ENCODE peak calls at places on chromosome 1, in five cellular contexts. V is GM13976, K is osteoblast, O is adrenal gland, T is hepatocyte. H is an unnamed sample.

GRCh38 chr1:94044290-94044790 is 76.6 kb downstream of the ABCA4 start:
- DNase-seq in V (no peak), O (peak; percentile 69), K (peak; percentile 64), T (no peak), H (peak; percentile 70)

GRCh38 chr1:1069061-1069710 is 4.9 kb downstream of the RNF223 start:
- DNase-seq in O (peak; percentile 75), T (peak; percentile 91), V (peak; percentile 96), K (peak; percentile 97), H (peak; percentile 86)

GRCh38 chr1:41174170-41174569 is 67.9 kb downstream of the SCMH1 start:
- DNase-seq in O (no peak), V (no peak), T (no peak), K (no peak), H (no peak)

GRCh38 chr1:216325946-216326345 is 97.3 kb downstream of the USH2A start:
- DNase-seq in V (no peak), T (no peak), K (no peak), O (peak; percentile 51), H (no peak)

GRCh38 chr1:117014209-117014608 is 12.6 kb downstream of the CD101 start:
- DNase-seq in K (no peak), O (no peak), V (no peak), T (no peak), H (no peak)

GRCh38 chr1:15016001-15016400 is 137.5 kb upstream of the TMEM51 start:
- DNase-seq in K (no peak), T (no peak), V (no peak), O (no peak), H (no peak)

GRCh38 chr1:117388328-117388727 is 21.1 kb downstream of the MAN1A2 start:
- DNase-seq in K (no peak), O (no peak), T (no peak), V (no peak), H (no peak)

GRCh38 chr1:212814989-212815388 is 23.3 kb downstream of the TATDN3 start:
- DNase-seq in V (no peak), T (peak; percentile 39), K (no peak), O (peak; percentile 44), H (no peak)

GRCh38 chr1:25614466-25615171 is 2.0 kb upstream of the MAN1C1 start:
- DNase-seq in V (no peak), T (no peak), K (no peak), O (no peak), H (no peak)

GRCh38 chr1:48069662-48070432 is 72.7 kb upstream of the TRABD2B start:
- DNase-seq in K (peak; percentile 95), O (peak; percentile 65), T (no peak), V (no peak), H (no peak)

GRCh38 chr1:23801338-23801748 is 789 bp upstream of the GALE start:
- DNase-seq in K (peak; percentile 84), T (peak; percentile 73), O (peak; percentile 57), V (no peak), H (no peak)

GRCh38 chr1:222369991-222370910 is 177.7 kb downstream of the HHIPL2 start:
- DNase-seq in K (peak; percentile 44), O (no peak), T (peak; percentile 26), V (no peak), H (no peak)

GRCh38 chr1:30952098-30952497 is 43.5 kb upstream of the SDC3 start:
- DNase-seq in T (no peak), O (no peak), V (no peak), K (no peak), H (no peak)

GRCh38 chr1:12063141-12064072 is at the start of gene TNFRSF8:
- DNase-seq in K (peak; percentile 65), O (no peak), V (peak; percentile 68), T (no peak), H (no peak)

GRCh38 chr1:56570924-56571372 is 8.4 kb downstream of the PLPP3 start:
- DNase-seq in T (no peak), V (no peak), O (no peak), K (no peak), H (no peak)

GRCh38 chr1:72567511-72567910 is 285.2 kb upstream of the NEGR1 start:
- DNase-seq in T (peak; percentile 47), V (no peak), O (no peak), K (no peak), H (no peak)

GRCh38 chr1:42173155-42173933 is 8.8 kb upstream of the GUCA2A start:
- DNase-seq in V (peak; percentile 84), O (peak; percentile 64), K (peak; percentile 87), T (peak; percentile 59), H (no peak)

GRCh38 chr1:52904590-52905375 is 16.8 kb downstream of the ECHDC2 start:
- DNase-seq in K (peak; percentile 81), V (peak; percentile 81), T (no peak), O (peak; percentile 28), H (no peak)

GRCh38 chr1:21149862-21150432 is 26.8 kb downstream of the EIF4G3 start:
- DNase-seq in O (peak; percentile 24), K (peak; percentile 89), T (peak; percentile 54), V (no peak), H (no peak)

GRCh38 chr1:49060766-49061165 is 284.1 kb upstream of the BEND5 start:
- DNase-seq in T (no peak), V (no peak), K (no peak), O (no peak), H (no peak)

GRCh38 chr1:3461238-3461933 is 6.9 kb downstream of the ARHGEF16 start:
- DNase-seq in O (no peak), T (no peak), K (peak; percentile 87), V (no peak), H (no peak)

GRCh38 chr1:20574686-20575543 is 14.0 kb upstream of the CDA start:
- DNase-seq in K (peak; percentile 91), O (peak; percentile 92), V (peak; percentile 87), T (peak; percentile 84), H (peak; percentile 74)

GRCh38 chr1:164667600-164667999 is 108.6 kb downstream of the PBX1 start:
- DNase-seq in V (no peak), O (no peak), T (no peak), K (no peak), H (no peak)

GRCh38 chr1:162680419-162681126 is 48.3 kb downstream of the DDR2 start:
- DNase-seq in K (no peak), O (no peak), V (no peak), T (no peak), H (no peak)

GRCh38 chr1:200640373-200641174 is 20.0 kb upstream of the KIF14 start:
- DNase-seq in O (peak; percentile 76), K (no peak), V (no peak), T (no peak), H (no peak)

GRCh38 chr1:212718499-212718898 is 18.9 kb upstream of the BATF3 start:
- DNase-seq in V (no peak), K (no peak), T (no peak), O (no peak), H (no peak)

GRCh38 chr1:167627615-167627864 is 2.5 kb upstream of the RCSD1 start:
- DNase-seq in O (peak; percentile 21), K (no peak), V (no peak), T (no peak), H (no peak)

GRCh38 chr1:64242895-64243756 is 39.7 kb downstream of the UBE2U start:
- DNase-seq in V (no peak), T (peak; percentile 54), O (no peak), K (no peak), H (no peak)

GRCh38 chr1:210236840-210237409 is 4.3 kb downstream of the SERTAD4 start:
- DNase-seq in O (no peak), K (peak; percentile 88), V (no peak), T (peak; percentile 69), H (no peak)

GRCh38 chr1:151130837-151131586 is 15.4 kb downstream of the SEMA6C start:
- DNase-seq in K (peak; percentile 98), V (peak; percentile 91), O (peak; percentile 61), T (peak; percentile 90), H (peak; percentile 85)
- TF ChIP-seq CTCF in K (no peak), V (no peak), O (no peak), T (no peak), H (no peak)

DNA sequence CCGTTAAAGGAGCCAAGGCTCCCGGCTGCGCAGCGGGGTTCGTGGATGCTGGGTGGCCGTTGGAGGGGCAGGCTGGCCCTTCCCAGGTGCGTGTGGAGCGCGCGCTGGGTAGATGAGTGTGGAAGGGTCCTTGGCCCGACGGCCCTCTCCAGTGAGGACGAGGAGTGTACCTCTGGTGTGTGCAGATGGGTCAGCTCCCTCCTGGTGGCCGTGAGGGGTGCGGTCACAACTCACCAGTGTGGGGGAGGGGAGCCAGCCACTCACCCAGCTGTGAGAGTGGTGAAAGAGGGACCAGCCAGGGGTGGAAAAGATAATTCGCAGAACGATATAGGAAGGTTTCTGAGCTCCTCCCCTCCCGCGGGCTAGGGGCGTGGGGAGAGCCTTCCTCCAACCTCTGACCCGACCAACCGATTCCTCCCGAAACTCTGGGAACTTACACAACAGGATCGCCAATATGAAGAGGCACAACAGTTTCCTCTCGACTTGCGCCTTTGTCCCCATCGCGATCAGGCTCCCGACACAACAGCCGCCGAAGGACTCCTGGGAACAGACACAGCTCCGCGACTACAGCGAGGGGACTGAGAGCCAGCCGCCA is at the start of gene F11R:
- DNase-seq in O (peak; percentile 74), V (peak; percentile 73), K (peak; percentile 85), T (peak; percentile 90), H (peak; percentile 50)
- TF ChIP-seq CTCF in O (peak; percentile 25), V (no peak), K (no peak), T (peak; percentile 15), H (peak; percentile 44)

GRCh38 chr1:192954705-192955265 is 104.4 kb downstream of the UCHL5 start:
- DNase-seq in K (no peak), V (no peak), O (peak; percentile 13), T (peak; percentile 10), H (no peak)
- TF ChIP-seq CTCF in K (no peak), V (no peak), O (no peak), T (no peak), H (no peak)

GRCh38 chr1:29123871-29124365 is at the start of gene TMEM200B:
- DNase-seq in T (peak; percentile 67), O (no peak), K (no peak), V (peak; percentile 54), H (no peak)

GRCh38 chr1:29126198-29126597 is 2.5 kb upstream of the TMEM200B start:
- DNase-seq in K (no peak), O (no peak), V (no peak), T (no peak), H (no peak)

GRCh38 chr1:29125237-29125641 is 1.5 kb upstream of the TMEM200B start:
- DNase-seq in T (no peak), V (no peak), K (no peak), O (no peak), H (no peak)

GRCh38 chr1:29122987-29123870 is 474 bp downstream of the TMEM200B start:
- DNase-seq in V (peak; percentile 57), O (peak; percentile 28), K (peak; percentile 94), T (peak; percentile 49), H (no peak)

DNA sequence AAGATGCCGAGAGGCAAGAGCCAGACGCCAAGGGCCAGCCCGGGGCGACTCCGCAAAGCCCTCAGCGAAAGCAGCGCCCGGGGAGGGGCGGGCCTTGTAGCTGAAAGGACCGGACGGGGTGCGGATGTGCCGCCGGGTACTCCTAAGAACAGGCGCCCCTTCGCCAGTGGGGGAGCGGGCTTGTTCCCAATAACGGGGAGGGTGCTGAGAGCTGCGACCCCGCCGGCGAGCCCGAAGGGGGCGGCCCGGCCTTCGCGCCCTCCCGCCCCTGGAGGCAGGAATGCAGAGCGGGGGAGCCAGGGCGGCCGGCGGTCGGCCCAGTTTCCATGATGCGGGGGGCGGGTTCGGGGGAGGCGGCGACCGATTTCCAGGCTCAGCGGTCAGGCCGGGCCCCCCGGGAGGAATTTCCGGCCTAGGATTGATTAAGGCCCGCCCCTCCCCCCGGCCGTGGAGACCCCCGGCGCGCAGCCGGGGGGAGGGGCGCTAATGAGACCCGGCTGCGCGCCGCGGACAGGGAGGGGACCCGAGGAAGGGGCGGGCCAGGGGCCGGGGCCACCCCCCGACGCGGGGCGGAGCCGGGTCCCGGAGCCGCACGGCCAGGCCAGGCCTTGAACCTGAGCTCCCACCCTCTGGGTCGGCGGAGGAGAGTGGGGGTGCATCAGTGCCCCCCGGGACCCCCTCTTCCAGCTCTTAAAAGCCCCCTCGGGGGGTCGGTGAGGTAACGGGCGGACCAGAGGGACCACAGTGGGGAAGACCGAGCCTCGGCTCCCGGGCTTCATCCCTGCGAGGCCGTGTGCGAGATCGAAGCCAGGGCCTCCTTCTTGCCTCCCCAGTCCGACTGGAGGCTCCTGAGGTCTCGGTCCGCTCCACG is 898 bp upstream of the TMEM200B start:
- DNase-seq in T (peak; percentile 92), K (peak; percentile 100), V (peak; percentile 87), O (peak; percentile 63), H (peak; percentile 73)
- TF ChIP-seq CTCF in T (peak; percentile 70), K (peak; percentile 53), V (no peak), O (peak; percentile 74), H (peak; percentile 95)

H was measured in breast epithelium.